ENCODE peak calls at places on chromosomes 7 and 10, in eight cellular contexts. Z is psoas muscle, D is brain microvascular endothelial cell, Q is spleen, P is adrenal gland, B is IMR-90, N is tibial nerve, Y is left ventricle myocardium inferior. F is an unnamed sample.

GRCh38 chr10:114631678-114632417 is 26.2 kb downstream of the ABLIM1 start:
- DNase-seq in B (no peak), Q (peak), N (no peak), D (no peak), P (peak), Y (peak), Z (peak), F (peak)

GRCh38 chr7:1810521-1810920 is 140.4 kb downstream of the ELFN1 start:
- DNase-seq in B (no peak), Q (peak), Z (peak), N (no peak), D (no peak), P (no peak), Y (no peak), F (peak)

GRCh38 chr10:92381543-92381954 is 90.6 kb downstream of the MARCHF5 start:
- DNase-seq in Q (no peak), N (no peak), B (no peak), P (no peak), D (no peak), Z (no peak), Y (no peak), F (no peak)

GRCh38 chr7:138705122-138705521 is 4.0 kb upstream of the SVOPL start:
- DNase-seq in N (no peak), P (no peak), D (no peak), Y (no peak), Q (no peak), Z (no peak), B (no peak), F (no peak)

GRCh38 chr10:17418249-17418648 is 36.1 kb downstream of the ST8SIA6 start:
- DNase-seq in Z (no peak), B (no peak), Q (no peak), N (no peak), D (no peak), Y (no peak), P (no peak), F (no peak)

GRCh38 chr7:129947701-129948100 is 5.1 kb downstream of the UBE2H start:
- DNase-seq in B (no peak), Y (no peak), Q (no peak), N (no peak), D (peak), P (peak), Z (no peak), F (no peak)

GRCh38 chr10:87750001-87750651 is 67.9 kb downstream of the ATAD1 start:
- DNase-seq in Q (no peak), P (no peak), B (peak), Z (no peak), N (no peak), Y (no peak), D (no peak), F (no peak)

GRCh38 chr7:118259115-118259514 is 34.6 kb downstream of the ANKRD7 start:
- DNase-seq in Y (no peak), B (no peak), Z (no peak), Q (no peak), N (no peak), D (no peak), P (no peak), F (no peak)

GRCh38 chr10:101237080-101237817 is 8.0 kb upstream of the LBX1 start:
- DNase-seq in D (no peak), Z (peak), N (no peak), Q (no peak), Y (no peak), P (no peak), B (no peak), F (no peak)

GRCh38 chr10:59622320-59622901 is 87.2 kb downstream of the SLC16A9 start:
- DNase-seq in Y (no peak), D (peak), N (no peak), Z (no peak), P (peak), Q (no peak), B (peak), F (peak)

GRCh38 chr7:55573234-55573504 is 867 bp upstream of the VOPP1 start:
- DNase-seq in Z (no peak), D (no peak), Y (no peak), B (no peak), N (no peak), P (no peak), Q (no peak), F (no peak)

GRCh38 chr7:101231644-101232043 is 6.0 kb downstream of the CLDN15 start:
- DNase-seq in N (no peak), Q (no peak), Z (no peak), B (no peak), Y (no peak), P (no peak), D (no peak), F (no peak)
- H3K4me3 ChIP-seq in N (no peak), Q (no peak), Z (no peak), B (no peak), Y (peak), P (no peak), D (no peak), F (no peak)

GRCh38 chr10:29649561-29650551 is 15.1 kb upstream of the SVIL start:
- DNase-seq in Z (no peak), D (peak), Q (no peak), N (no peak), B (peak), P (no peak), Y (no peak), F (no peak)

GRCh38 chr10:29650552-29650944 is 15.8 kb upstream of the SVIL start:
- DNase-seq in P (no peak), D (no peak), Q (no peak), N (no peak), B (no peak), Y (no peak), Z (no peak), F (no peak)

GRCh38 chr10:29648114-29648982 is 13.6 kb upstream of the SVIL start:
- DNase-seq in P (no peak), D (peak), Z (no peak), Q (no peak), N (no peak), Y (no peak), B (peak), F (no peak)

GRCh38 chr10:29647483-29647882 is 12.7 kb upstream of the SVIL start:
- DNase-seq in D (no peak), Y (no peak), Q (no peak), B (no peak), P (no peak), Z (no peak), N (no peak), F (no peak)

GRCh38 chr10:29648983-29649268 is 14.2 kb upstream of the SVIL start:
- DNase-seq in Z (no peak), P (peak), B (peak), Y (no peak), N (no peak), D (peak), Q (no peak), F (no peak)
- H3K27ac ChIP-seq in Z (peak), P (peak), B (no peak), Y (peak), N (no peak), D (peak), Q (no peak), F (peak)

GRCh38 chr10:84077728-84078127 is 61.6 kb upstream of the GHITM start:
- DNase-seq in N (no peak), P (no peak), Y (no peak), D (no peak), Q (no peak), Z (no peak), B (no peak), F (no peak)
- TF ChIP-seq CTCF in N (no peak), P (no peak), Y (no peak), D (no peak), Q (no peak), Z (no peak), B (no peak), F (no peak)

GRCh38 chr7:156102267-156102666 is 290.0 kb upstream of the SHH start:
- DNase-seq in Z (no peak), B (no peak), D (no peak), N (no peak), P (no peak), Q (no peak), Y (no peak), F (no peak)
- H3K4me3 ChIP-seq in Z (no peak), B (no peak), D (no peak), N (no peak), P (no peak), Q (no peak), Y (no peak), F (no peak)

GRCh38 chr10:72162978-72163377 is 52.8 kb upstream of the ANAPC16 start:
- DNase-seq in Q (no peak), D (peak), B (peak), Y (no peak), N (no peak), P (no peak), Z (no peak), F (no peak)

GRCh38 chr10:72152286-72152685 is 63.5 kb upstream of the ANAPC16 start:
- DNase-seq in Z (no peak), Q (no peak), Y (no peak), P (no peak), D (no peak), N (no peak), B (no peak), F (no peak)

GRCh38 chr10:72156223-72156622 is 59.6 kb upstream of the ANAPC16 start:
- DNase-seq in D (no peak), Y (no peak), P (no peak), Q (no peak), Z (no peak), N (no peak), B (no peak), F (no peak)

GRCh38 chr10:72158174-72158573 is 57.6 kb upstream of the ANAPC16 start:
- DNase-seq in B (no peak), P (no peak), D (no peak), N (no peak), Q (no peak), Y (no peak), Z (no peak), F (no peak)
- H3K27ac ChIP-seq in B (no peak), P (no peak), D (no peak), N (no peak), Q (no peak), Y (no peak), Z (no peak), F (no peak)

DNA sequence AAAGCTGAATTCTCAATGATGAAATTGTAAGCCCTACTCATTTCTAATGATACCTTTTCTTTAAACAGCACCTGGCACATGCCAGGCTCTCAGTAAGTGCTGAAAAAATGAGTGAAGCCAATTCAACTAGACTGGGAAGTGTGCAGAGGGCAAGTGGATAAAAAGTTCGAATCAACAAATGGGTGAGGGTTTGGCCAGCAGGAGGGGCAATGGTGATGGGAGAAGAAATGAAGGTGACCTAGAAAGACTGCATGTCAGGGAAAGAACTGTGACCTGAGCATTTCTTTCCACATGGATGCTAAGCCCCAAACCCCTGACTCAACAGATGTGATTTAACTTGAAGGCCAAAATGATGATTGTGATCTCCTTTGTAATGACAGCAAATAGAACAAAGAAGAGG is 54.6 kb downstream of the DKK1 start:
- DNase-seq in Y (no peak), D (no peak), Q (no peak), P (no peak), Z (no peak), N (no peak), B (no peak), F (no peak)
- TF ChIP-seq CTCF in Y (no peak), D (no peak), Q (no peak), P (no peak), Z (no peak), N (no peak), B (no peak), F (no peak)

F was measured in right atrium auricular region.